ENCODE peak calls at places on chromosomes 1 and 21, in ten cellular contexts. One of them, this sample, is unnamed.

GRCh38 chr1:220966874-220967631 is 87.8 kb downstream of the HLX start:
- DNase-seq in Peyer's patch: no peak
- DNase-seq in testis: no peak
- DNase-seq in HCT116: no peak
- DNase-seq in A549: no peak
- DNase-seq in body of pancreas: no peak
- DNase-seq in uterus: no peak
- DNase-seq in endothelial cell of umbilical vein: no peak
- DNase-seq in spleen: no peak
- DNase-seq in heart left ventricle: no peak
- DNase-seq in this sample: no peak

GRCh38 chr1:157494093-157494492 is 58.2 kb downstream of the FCRL5 start:
- DNase-seq in endothelial cell of umbilical vein: no peak
- DNase-seq in heart left ventricle: no peak
- DNase-seq in testis: no peak
- DNase-seq in A549: no peak
- DNase-seq in spleen: no peak
- DNase-seq in uterus: no peak
- DNase-seq in body of pancreas: no peak
- DNase-seq in HCT116: no peak
- DNase-seq in Peyer's patch: no peak
- DNase-seq in this sample: no peak

GRCh38 chr1:16006552-16007485 is 2.8 kb downstream of the SRARP start:
- DNase-seq in heart left ventricle: no peak
- DNase-seq in Peyer's patch: no peak
- DNase-seq in spleen: no peak
- DNase-seq in body of pancreas: no peak
- DNase-seq in endothelial cell of umbilical vein: no peak
- DNase-seq in uterus: no peak
- DNase-seq in testis: no peak
- DNase-seq in A549: peak
- DNase-seq in HCT116: peak
- DNase-seq in this sample: no peak

GRCh38 chr1:241611063-241611462 is 29.1 kb downstream of the CHML start:
- DNase-seq in A549: peak
- DNase-seq in Peyer's patch: no peak
- DNase-seq in body of pancreas: no peak
- DNase-seq in HCT116: peak
- DNase-seq in endothelial cell of umbilical vein: peak
- DNase-seq in uterus: no peak
- DNase-seq in spleen: no peak
- DNase-seq in heart left ventricle: no peak
- DNase-seq in testis: no peak
- DNase-seq in this sample: no peak

GRCh38 chr1:14552246-14552970 is 46.1 kb upstream of the KAZN start:
- DNase-seq in spleen: no peak
- DNase-seq in endothelial cell of umbilical vein: no peak
- DNase-seq in body of pancreas: no peak
- DNase-seq in Peyer's patch: no peak
- DNase-seq in testis: no peak
- DNase-seq in uterus: no peak
- DNase-seq in HCT116: no peak
- DNase-seq in A549: no peak
- DNase-seq in heart left ventricle: no peak
- DNase-seq in this sample: no peak

GRCh38 chr1:11930571-11931445 is 3.7 kb upstream of the PLOD1 start:
- DNase-seq in spleen: no peak
- DNase-seq in uterus: no peak
- DNase-seq in endothelial cell of umbilical vein: peak
- DNase-seq in body of pancreas: peak
- DNase-seq in testis: no peak
- DNase-seq in A549: no peak
- DNase-seq in Peyer's patch: no peak
- DNase-seq in heart left ventricle: no peak
- DNase-seq in HCT116: no peak
- DNase-seq in this sample: no peak

GRCh38 chr21:45515241-45516061 is 26.8 kb downstream of the SLC19A1 start:
- DNase-seq in Peyer's patch: no peak
- DNase-seq in HCT116: no peak
- DNase-seq in testis: no peak
- DNase-seq in endothelial cell of umbilical vein: no peak
- DNase-seq in spleen: peak
- DNase-seq in uterus: no peak
- DNase-seq in body of pancreas: no peak
- DNase-seq in A549: no peak
- DNase-seq in heart left ventricle: peak
- DNase-seq in this sample: no peak

GRCh38 chr1:164602480-164603093 is 43.6 kb downstream of the PBX1 start:
- DNase-seq in heart left ventricle: peak
- DNase-seq in HCT116: no peak
- DNase-seq in uterus: peak
- DNase-seq in Peyer's patch: no peak
- DNase-seq in spleen: no peak
- DNase-seq in body of pancreas: peak
- DNase-seq in endothelial cell of umbilical vein: peak
- DNase-seq in A549: no peak
- DNase-seq in testis: peak
- DNase-seq in this sample: no peak

GRCh38 chr1:5973771-5974170 is 18.5 kb downstream of the NPHP4 start:
- DNase-seq in HCT116: no peak
- DNase-seq in spleen: peak
- DNase-seq in heart left ventricle: peak
- DNase-seq in body of pancreas: no peak
- DNase-seq in A549: no peak
- DNase-seq in Peyer's patch: no peak
- DNase-seq in endothelial cell of umbilical vein: no peak
- DNase-seq in testis: no peak
- DNase-seq in uterus: no peak
- DNase-seq in this sample: no peak

GRCh38 chr1:22932803-22933470 is 39.7 kb downstream of the LACTBL1 start:
- DNase-seq in A549: no peak
- DNase-seq in HCT116: no peak
- DNase-seq in spleen: peak
- DNase-seq in uterus: no peak
- DNase-seq in testis: no peak
- DNase-seq in Peyer's patch: no peak
- DNase-seq in endothelial cell of umbilical vein: no peak
- DNase-seq in body of pancreas: no peak
- DNase-seq in heart left ventricle: no peak
- DNase-seq in this sample: no peak

GRCh38 chr21:19523731-19524130 is 1120.1 kb upstream of the TMPRSS15 start:
- DNase-seq in Peyer's patch: no peak
- DNase-seq in testis: no peak
- DNase-seq in body of pancreas: no peak
- DNase-seq in A549: no peak
- DNase-seq in heart left ventricle: no peak
- DNase-seq in HCT116: no peak
- DNase-seq in endothelial cell of umbilical vein: no peak
- DNase-seq in uterus: no peak
- DNase-seq in spleen: no peak
- DNase-seq in this sample: no peak

GRCh38 chr1:75579046-75579445 is 31.9 kb downstream of the SLC44A5 start:
- DNase-seq in spleen: no peak
- DNase-seq in body of pancreas: no peak
- DNase-seq in uterus: no peak
- DNase-seq in A549: no peak
- DNase-seq in HCT116: no peak
- DNase-seq in Peyer's patch: no peak
- DNase-seq in testis: no peak
- DNase-seq in heart left ventricle: no peak
- DNase-seq in endothelial cell of umbilical vein: peak
- DNase-seq in this sample: no peak

GRCh38 chr1:200982071-200982945 is 41.2 kb downstream of the KIF21B start:
- DNase-seq in A549: no peak
- DNase-seq in HCT116: no peak
- DNase-seq in testis: no peak
- DNase-seq in Peyer's patch: no peak
- DNase-seq in endothelial cell of umbilical vein: no peak
- DNase-seq in heart left ventricle: no peak
- DNase-seq in spleen: peak
- DNase-seq in uterus: no peak
- DNase-seq in body of pancreas: no peak
- DNase-seq in this sample: no peak

GRCh38 chr1:200980873-200981272 is 42.6 kb downstream of the KIF21B start:
- DNase-seq in body of pancreas: no peak
- DNase-seq in testis: no peak
- DNase-seq in endothelial cell of umbilical vein: no peak
- DNase-seq in HCT116: no peak
- DNase-seq in A549: no peak
- DNase-seq in heart left ventricle: no peak
- DNase-seq in uterus: no peak
- DNase-seq in spleen: peak
- DNase-seq in Peyer's patch: no peak
- DNase-seq in this sample: no peak

GRCh38 chr1:200981278-200981677 is 42.2 kb downstream of the KIF21B start:
- DNase-seq in body of pancreas: no peak
- DNase-seq in uterus: no peak
- DNase-seq in endothelial cell of umbilical vein: no peak
- DNase-seq in heart left ventricle: no peak
- DNase-seq in Peyer's patch: no peak
- DNase-seq in A549: no peak
- DNase-seq in spleen: peak
- DNase-seq in testis: no peak
- DNase-seq in HCT116: no peak
- DNase-seq in this sample: no peak

GRCh38 chr1:200980452-200980772 is 43.1 kb downstream of the KIF21B start:
- DNase-seq in uterus: no peak
- DNase-seq in A549: no peak
- DNase-seq in spleen: no peak
- DNase-seq in HCT116: no peak
- DNase-seq in Peyer's patch: no peak
- DNase-seq in body of pancreas: no peak
- DNase-seq in heart left ventricle: no peak
- DNase-seq in testis: no peak
- DNase-seq in endothelial cell of umbilical vein: no peak
- DNase-seq in this sample: no peak

GRCh38 chr1:200979574-200980451 is 43.7 kb downstream of the KIF21B start:
- DNase-seq in uterus: no peak
- DNase-seq in heart left ventricle: no peak
- DNase-seq in body of pancreas: no peak
- DNase-seq in testis: peak
- DNase-seq in spleen: peak
- DNase-seq in Peyer's patch: peak
- DNase-seq in endothelial cell of umbilical vein: peak
- DNase-seq in A549: peak
- DNase-seq in HCT116: peak
- DNase-seq in this sample: no peak
- TF ChIP-seq CTCF in uterus: no peak
- TF ChIP-seq CTCF in heart left ventricle: no peak
- TF ChIP-seq CTCF in body of pancreas: no peak
- TF ChIP-seq CTCF in testis: no peak
- TF ChIP-seq CTCF in spleen: peak
- TF ChIP-seq CTCF in Peyer's patch: peak
- TF ChIP-seq CTCF in endothelial cell of umbilical vein: peak
- TF ChIP-seq CTCF in A549: peak
- TF ChIP-seq CTCF in HCT116: peak
- TF ChIP-seq CTCF in this sample: peak

GRCh38 chr1:62689524-62689923 is 1.3 kb upstream of the DOCK7 start:
- DNase-seq in uterus: no peak
- DNase-seq in A549: no peak
- DNase-seq in testis: no peak
- DNase-seq in body of pancreas: no peak
- DNase-seq in spleen: no peak
- DNase-seq in Peyer's patch: no peak
- DNase-seq in endothelial cell of umbilical vein: peak
- DNase-seq in heart left ventricle: no peak
- DNase-seq in HCT116: peak
- DNase-seq in this sample: no peak
- H3K27ac ChIP-seq in uterus: peak
- H3K27ac ChIP-seq in A549: no peak
- H3K27ac ChIP-seq in testis: peak
- H3K27ac ChIP-seq in body of pancreas: no peak
- H3K27ac ChIP-seq in spleen: peak
- H3K27ac ChIP-seq in Peyer's patch: peak
- H3K27ac ChIP-seq in endothelial cell of umbilical vein: peak
- H3K27ac ChIP-seq in heart left ventricle: no peak
- H3K27ac ChIP-seq in HCT116: peak
- H3K27ac ChIP-seq in this sample: peak

DNA sequence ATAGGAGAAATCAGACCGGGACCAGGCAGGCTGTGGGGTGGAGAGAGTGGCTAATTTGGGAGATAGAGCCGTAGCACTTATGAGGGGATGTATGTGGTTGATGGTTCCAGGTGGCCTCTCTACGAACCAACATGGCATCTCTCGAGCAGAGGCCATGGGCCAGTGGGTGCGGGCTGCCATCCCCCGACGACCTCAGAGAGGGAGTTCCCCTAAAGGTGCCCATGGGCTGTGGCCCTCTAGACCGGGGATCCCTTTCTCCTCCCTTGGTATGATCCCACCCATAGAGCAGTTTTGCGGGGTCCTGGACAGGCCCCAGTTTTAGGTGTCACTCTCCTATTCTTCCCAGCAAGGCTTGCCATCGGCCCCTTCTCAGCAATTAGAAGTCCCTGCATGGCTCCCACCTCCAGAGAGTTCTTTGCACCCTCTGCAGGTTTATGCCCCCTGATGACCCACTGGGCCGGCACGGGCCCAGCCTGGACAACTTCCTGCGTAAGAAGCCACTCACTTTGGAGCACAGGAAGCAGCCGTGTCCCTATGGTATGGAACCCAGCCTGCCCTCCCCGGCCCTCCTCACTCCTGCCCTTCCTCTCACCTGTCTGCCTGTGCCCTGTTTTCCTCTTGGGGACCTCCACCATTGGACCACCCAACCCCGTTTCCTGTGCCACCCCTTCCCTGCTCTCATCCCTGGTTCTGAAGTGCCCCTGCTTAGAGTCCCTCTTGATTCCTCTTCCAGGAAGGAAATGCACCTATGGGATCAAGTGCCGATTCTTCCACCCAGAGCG is 7.8 kb downstream of the ZC3H12A start:
- DNase-seq in spleen: no peak
- DNase-seq in endothelial cell of umbilical vein: no peak
- DNase-seq in uterus: no peak
- DNase-seq in A549: no peak
- DNase-seq in testis: no peak
- DNase-seq in body of pancreas: no peak
- DNase-seq in HCT116: no peak
- DNase-seq in heart left ventricle: no peak
- DNase-seq in Peyer's patch: no peak
- DNase-seq in this sample: no peak
- TF ChIP-seq POLR2A in spleen: no peak
- TF ChIP-seq POLR2A in endothelial cell of umbilical vein: no peak
- TF ChIP-seq POLR2A in uterus: no peak
- TF ChIP-seq POLR2A in A549: no peak
- TF ChIP-seq POLR2A in testis: no peak
- TF ChIP-seq POLR2A in body of pancreas: no peak
- TF ChIP-seq POLR2A in HCT116: no peak
- TF ChIP-seq POLR2A in heart left ventricle: no peak
- TF ChIP-seq POLR2A in Peyer's patch: no peak
- TF ChIP-seq POLR2A in this sample: no peak

DNA sequence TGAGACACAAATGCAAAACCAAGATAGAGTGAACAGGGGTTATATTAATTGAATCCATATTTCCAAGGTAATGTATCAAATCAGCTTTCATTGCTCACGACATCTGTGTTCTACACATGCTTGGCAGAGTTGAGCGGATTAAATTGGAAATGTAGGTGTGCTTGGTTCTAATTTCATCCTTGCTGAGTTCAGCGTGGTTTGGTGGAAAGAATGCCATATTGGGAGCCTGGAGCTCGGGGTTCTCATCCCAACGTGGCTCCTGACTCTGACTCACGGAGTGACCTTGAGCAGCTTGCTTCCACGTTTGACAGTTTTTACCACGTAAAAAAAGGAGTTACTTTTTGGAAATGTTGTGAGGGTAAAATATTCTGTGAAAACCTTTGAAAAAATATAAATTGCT is 92.0 kb downstream of the MTR start:
- DNase-seq in spleen: no peak
- DNase-seq in uterus: no peak
- DNase-seq in heart left ventricle: no peak
- DNase-seq in body of pancreas: no peak
- DNase-seq in Peyer's patch: no peak
- DNase-seq in endothelial cell of umbilical vein: no peak
- DNase-seq in HCT116: no peak
- DNase-seq in testis: no peak
- DNase-seq in A549: no peak
- DNase-seq in this sample: no peak
- TF ChIP-seq CTCF in spleen: no peak
- TF ChIP-seq CTCF in uterus: no peak
- TF ChIP-seq CTCF in heart left ventricle: no peak
- TF ChIP-seq CTCF in body of pancreas: no peak
- TF ChIP-seq CTCF in Peyer's patch: no peak
- TF ChIP-seq CTCF in endothelial cell of umbilical vein: no peak
- TF ChIP-seq CTCF in HCT116: no peak
- TF ChIP-seq CTCF in testis: no peak
- TF ChIP-seq CTCF in A549: no peak
- TF ChIP-seq CTCF in this sample: no peak

This sample was measured in esophagus squamous epithelium.